ENCODE peak calls at places on chromosomes 4 and X, in nine cellular contexts. One of them, this sample, is unnamed.

GRCh38 chr4:1763550-1764080 is 29.5 kb upstream of the FGFR3 start:
- DNase-seq in bronchial epithelial cell: no peak
- DNase-seq in lower lobe of right lung: no peak
- DNase-seq in RWPE1: no peak
- DNase-seq in left ventricle myocardium inferior: no peak
- DNase-seq in AG04450: no peak
- DNase-seq in brain microvascular endothelial cell: peak
- DNase-seq in cardiac fibroblast: peak
- DNase-seq in SK-N-SH: peak
- DNase-seq in this sample: no peak

GRCh38 chr4:90950385-90950841 is 823.2 kb downstream of the CCSER1 start:
- DNase-seq in RWPE1: no peak
- DNase-seq in bronchial epithelial cell: peak
- DNase-seq in left ventricle myocardium inferior: no peak
- DNase-seq in brain microvascular endothelial cell: no peak
- DNase-seq in SK-N-SH: peak
- DNase-seq in lower lobe of right lung: no peak
- DNase-seq in cardiac fibroblast: peak
- DNase-seq in AG04450: no peak
- DNase-seq in this sample: no peak

GRCh38 chr4:32135642-32136041 is 1415.5 kb downstream of the PCDH7 start:
- DNase-seq in SK-N-SH: no peak
- DNase-seq in cardiac fibroblast: peak
- DNase-seq in brain microvascular endothelial cell: no peak
- DNase-seq in AG04450: no peak
- DNase-seq in bronchial epithelial cell: peak
- DNase-seq in left ventricle myocardium inferior: no peak
- DNase-seq in lower lobe of right lung: no peak
- DNase-seq in RWPE1: peak
- DNase-seq in this sample: peak

GRCh38 chr4:73259552-73260140 is 1.0 kb upstream of the ANKRD17 start:
- DNase-seq in RWPE1: no peak
- DNase-seq in cardiac fibroblast: peak
- DNase-seq in AG04450: no peak
- DNase-seq in lower lobe of right lung: no peak
- DNase-seq in brain microvascular endothelial cell: peak
- DNase-seq in bronchial epithelial cell: no peak
- DNase-seq in left ventricle myocardium inferior: no peak
- DNase-seq in SK-N-SH: no peak
- DNase-seq in this sample: no peak

GRCh38 chrX:120517936-120518335 is 42.8 kb downstream of the CUL4B start:
- DNase-seq in RWPE1: no peak
- DNase-seq in left ventricle myocardium inferior: no peak
- DNase-seq in AG04450: peak
- DNase-seq in brain microvascular endothelial cell: peak
- DNase-seq in cardiac fibroblast: peak
- DNase-seq in lower lobe of right lung: no peak
- DNase-seq in SK-N-SH: no peak
- DNase-seq in bronchial epithelial cell: peak
- DNase-seq in this sample: peak

GRCh38 chr4:134812611-134813010 is 611.0 kb upstream of the PABPC4L start:
- DNase-seq in left ventricle myocardium inferior: no peak
- DNase-seq in bronchial epithelial cell: no peak
- DNase-seq in cardiac fibroblast: no peak
- DNase-seq in lower lobe of right lung: no peak
- DNase-seq in RWPE1: no peak
- DNase-seq in AG04450: no peak
- DNase-seq in SK-N-SH: no peak
- DNase-seq in brain microvascular endothelial cell: peak
- DNase-seq in this sample: no peak

GRCh38 chr4:6464842-6465588 is 7.4 kb downstream of the PPP2R2C start:
- DNase-seq in SK-N-SH: peak
- DNase-seq in cardiac fibroblast: no peak
- DNase-seq in brain microvascular endothelial cell: no peak
- DNase-seq in left ventricle myocardium inferior: no peak
- DNase-seq in bronchial epithelial cell: no peak
- DNase-seq in RWPE1: no peak
- DNase-seq in AG04450: no peak
- DNase-seq in lower lobe of right lung: no peak
- DNase-seq in this sample: no peak

GRCh38 chrX:105837227-105837626 is 14.9 kb downstream of the NRK start:
- DNase-seq in brain microvascular endothelial cell: peak
- DNase-seq in AG04450: peak
- DNase-seq in SK-N-SH: no peak
- DNase-seq in bronchial epithelial cell: peak
- DNase-seq in RWPE1: peak
- DNase-seq in cardiac fibroblast: peak
- DNase-seq in left ventricle myocardium inferior: peak
- DNase-seq in lower lobe of right lung: no peak
- DNase-seq in this sample: peak

GRCh38 chr4:112282860-112283667 is 2.6 kb downstream of the TIFA start:
- DNase-seq in cardiac fibroblast: no peak
- DNase-seq in RWPE1: no peak
- DNase-seq in AG04450: no peak
- DNase-seq in brain microvascular endothelial cell: no peak
- DNase-seq in lower lobe of right lung: no peak
- DNase-seq in bronchial epithelial cell: no peak
- DNase-seq in SK-N-SH: no peak
- DNase-seq in left ventricle myocardium inferior: no peak
- DNase-seq in this sample: no peak

GRCh38 chr4:145716200-145716599 is 36.3 kb downstream of the C4orf51 start:
- DNase-seq in AG04450: peak
- DNase-seq in brain microvascular endothelial cell: no peak
- DNase-seq in lower lobe of right lung: no peak
- DNase-seq in left ventricle myocardium inferior: no peak
- DNase-seq in cardiac fibroblast: peak
- DNase-seq in RWPE1: no peak
- DNase-seq in SK-N-SH: no peak
- DNase-seq in bronchial epithelial cell: peak
- DNase-seq in this sample: no peak

GRCh38 chr4:151226004-151226932 is 50.7 kb upstream of the PRSS48 start:
- DNase-seq in cardiac fibroblast: peak
- DNase-seq in bronchial epithelial cell: peak
- DNase-seq in AG04450: peak
- DNase-seq in SK-N-SH: no peak
- DNase-seq in left ventricle myocardium inferior: no peak
- DNase-seq in brain microvascular endothelial cell: peak
- DNase-seq in lower lobe of right lung: no peak
- DNase-seq in RWPE1: peak
- DNase-seq in this sample: peak

DNA sequence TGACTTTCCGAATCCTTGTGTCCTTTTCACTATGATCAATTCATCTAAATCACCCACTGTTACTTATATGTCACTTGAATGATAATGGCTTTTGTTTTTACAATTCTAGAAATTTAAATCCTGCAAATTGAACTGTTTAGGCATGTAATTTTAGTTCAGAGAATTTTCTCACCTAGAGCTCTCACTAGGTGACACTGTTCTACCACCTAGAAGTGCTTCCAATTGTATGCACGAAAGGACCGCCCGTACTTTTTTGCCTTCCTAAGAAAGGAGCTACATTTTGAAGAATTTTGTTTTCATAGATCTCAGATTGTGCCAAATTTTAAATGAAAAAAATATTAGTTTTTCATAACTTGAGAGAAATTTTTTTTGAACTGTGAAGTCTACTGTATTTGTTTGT is 481.6 kb upstream of the FSTL5 start:
- DNase-seq in brain microvascular endothelial cell: peak
- DNase-seq in bronchial epithelial cell: peak
- DNase-seq in left ventricle myocardium inferior: no peak
- DNase-seq in RWPE1: no peak
- DNase-seq in lower lobe of right lung: no peak
- DNase-seq in cardiac fibroblast: peak
- DNase-seq in AG04450: no peak
- DNase-seq in SK-N-SH: no peak
- DNase-seq in this sample: peak
- TF ChIP-seq CTCF in brain microvascular endothelial cell: peak
- TF ChIP-seq CTCF in bronchial epithelial cell: peak
- TF ChIP-seq CTCF in left ventricle myocardium inferior: peak
- TF ChIP-seq CTCF in RWPE1: no peak
- TF ChIP-seq CTCF in lower lobe of right lung: no peak
- TF ChIP-seq CTCF in cardiac fibroblast: no peak
- TF ChIP-seq CTCF in AG04450: no peak
- TF ChIP-seq CTCF in SK-N-SH: peak
- TF ChIP-seq CTCF in this sample: peak

GRCh38 chrX:150771116-150771515 is 77.9 kb downstream of the MTMR1 start:
- DNase-seq in bronchial epithelial cell: no peak
- DNase-seq in RWPE1: no peak
- DNase-seq in cardiac fibroblast: no peak
- DNase-seq in AG04450: no peak
- DNase-seq in left ventricle myocardium inferior: no peak
- DNase-seq in brain microvascular endothelial cell: no peak
- DNase-seq in lower lobe of right lung: no peak
- DNase-seq in SK-N-SH: no peak
- DNase-seq in this sample: no peak
- TF ChIP-seq CTCF in bronchial epithelial cell: no peak
- TF ChIP-seq CTCF in RWPE1: no peak
- TF ChIP-seq CTCF in cardiac fibroblast: no peak
- TF ChIP-seq CTCF in AG04450: no peak
- TF ChIP-seq CTCF in left ventricle myocardium inferior: no peak
- TF ChIP-seq CTCF in brain microvascular endothelial cell: no peak
- TF ChIP-seq CTCF in lower lobe of right lung: no peak
- TF ChIP-seq CTCF in SK-N-SH: no peak
- TF ChIP-seq CTCF in this sample: no peak

GRCh38 chr4:55008166-55009056 is 117.0 kb downstream of the KDR start:
- DNase-seq in SK-N-SH: peak
- DNase-seq in RWPE1: peak
- DNase-seq in brain microvascular endothelial cell: no peak
- DNase-seq in cardiac fibroblast: peak
- DNase-seq in lower lobe of right lung: no peak
- DNase-seq in bronchial epithelial cell: peak
- DNase-seq in left ventricle myocardium inferior: no peak
- DNase-seq in AG04450: no peak
- DNase-seq in this sample: peak
- TF ChIP-seq CTCF in SK-N-SH: peak
- TF ChIP-seq CTCF in RWPE1: peak
- TF ChIP-seq CTCF in brain microvascular endothelial cell: peak
- TF ChIP-seq CTCF in cardiac fibroblast: peak
- TF ChIP-seq CTCF in lower lobe of right lung: peak
- TF ChIP-seq CTCF in bronchial epithelial cell: peak
- TF ChIP-seq CTCF in left ventricle myocardium inferior: peak
- TF ChIP-seq CTCF in AG04450: peak
- TF ChIP-seq CTCF in this sample: peak

GRCh38 chr4:23720556-23720955 is 169.3 kb downstream of the PPARGC1A start:
- DNase-seq in brain microvascular endothelial cell: no peak
- DNase-seq in bronchial epithelial cell: no peak
- DNase-seq in lower lobe of right lung: no peak
- DNase-seq in SK-N-SH: no peak
- DNase-seq in left ventricle myocardium inferior: no peak
- DNase-seq in cardiac fibroblast: peak
- DNase-seq in AG04450: no peak
- DNase-seq in RWPE1: no peak
- DNase-seq in this sample: no peak

GRCh38 chr4:23718435-23718834 is 171.4 kb downstream of the PPARGC1A start:
- DNase-seq in cardiac fibroblast: no peak
- DNase-seq in RWPE1: no peak
- DNase-seq in bronchial epithelial cell: no peak
- DNase-seq in brain microvascular endothelial cell: no peak
- DNase-seq in lower lobe of right lung: no peak
- DNase-seq in AG04450: no peak
- DNase-seq in SK-N-SH: no peak
- DNase-seq in left ventricle myocardium inferior: no peak
- DNase-seq in this sample: no peak

GRCh38 chr4:23717528-23718248 is 172.2 kb downstream of the PPARGC1A start:
- DNase-seq in left ventricle myocardium inferior: no peak
- DNase-seq in brain microvascular endothelial cell: peak
- DNase-seq in bronchial epithelial cell: peak
- DNase-seq in lower lobe of right lung: no peak
- DNase-seq in RWPE1: peak
- DNase-seq in SK-N-SH: peak
- DNase-seq in AG04450: no peak
- DNase-seq in cardiac fibroblast: peak
- DNase-seq in this sample: peak
- TF ChIP-seq CTCF in left ventricle myocardium inferior: peak
- TF ChIP-seq CTCF in brain microvascular endothelial cell: peak
- TF ChIP-seq CTCF in bronchial epithelial cell: peak
- TF ChIP-seq CTCF in lower lobe of right lung: peak
- TF ChIP-seq CTCF in RWPE1: peak
- TF ChIP-seq CTCF in SK-N-SH: peak
- TF ChIP-seq CTCF in AG04450: peak
- TF ChIP-seq CTCF in cardiac fibroblast: peak
- TF ChIP-seq CTCF in this sample: peak

DNA sequence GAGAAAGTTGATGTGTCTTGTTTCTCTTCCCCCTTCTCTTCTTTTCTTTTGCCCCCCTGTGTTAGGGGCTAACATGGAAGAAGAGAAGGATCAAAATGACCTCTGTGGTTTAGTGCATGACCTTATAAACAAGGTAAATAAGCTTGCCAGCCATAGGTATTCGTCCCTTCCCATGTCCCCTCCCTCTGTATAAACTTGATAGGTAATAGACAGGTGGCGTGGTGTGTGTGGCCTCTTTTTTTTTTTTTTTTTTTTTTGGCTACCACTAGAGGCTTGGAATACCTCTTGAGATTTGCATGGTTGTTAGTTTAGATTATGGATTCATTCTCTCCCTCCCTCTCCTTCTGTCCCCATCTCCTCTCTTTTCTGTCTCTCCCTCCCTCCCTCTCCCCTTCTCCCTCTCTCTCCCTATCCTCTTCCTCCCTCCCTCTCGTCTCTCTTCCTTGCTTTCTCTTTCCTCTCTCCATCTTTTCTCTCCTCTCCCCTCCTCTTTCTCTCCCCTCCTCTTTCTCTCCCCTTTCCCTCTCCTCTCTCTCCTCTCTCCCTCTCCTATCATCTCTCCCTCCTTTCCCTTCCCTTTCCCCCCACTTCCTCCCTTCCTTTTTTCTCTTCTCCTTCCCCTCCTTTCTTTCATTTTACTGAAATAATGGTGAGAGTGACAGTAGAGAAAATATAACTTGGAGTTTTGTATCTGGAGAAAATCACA is 134.4 kb downstream of the AFF1 start:
- DNase-seq in brain microvascular endothelial cell: no peak
- DNase-seq in bronchial epithelial cell: no peak
- DNase-seq in AG04450: no peak
- DNase-seq in left ventricle myocardium inferior: no peak
- DNase-seq in cardiac fibroblast: no peak
- DNase-seq in SK-N-SH: no peak
- DNase-seq in lower lobe of right lung: no peak
- DNase-seq in RWPE1: no peak
- DNase-seq in this sample: no peak
- TF ChIP-seq CTCF in brain microvascular endothelial cell: no peak
- TF ChIP-seq CTCF in bronchial epithelial cell: no peak
- TF ChIP-seq CTCF in AG04450: no peak
- TF ChIP-seq CTCF in left ventricle myocardium inferior: no peak
- TF ChIP-seq CTCF in cardiac fibroblast: no peak
- TF ChIP-seq CTCF in SK-N-SH: no peak
- TF ChIP-seq CTCF in lower lobe of right lung: no peak
- TF ChIP-seq CTCF in RWPE1: no peak
- TF ChIP-seq CTCF in this sample: no peak

DNA sequence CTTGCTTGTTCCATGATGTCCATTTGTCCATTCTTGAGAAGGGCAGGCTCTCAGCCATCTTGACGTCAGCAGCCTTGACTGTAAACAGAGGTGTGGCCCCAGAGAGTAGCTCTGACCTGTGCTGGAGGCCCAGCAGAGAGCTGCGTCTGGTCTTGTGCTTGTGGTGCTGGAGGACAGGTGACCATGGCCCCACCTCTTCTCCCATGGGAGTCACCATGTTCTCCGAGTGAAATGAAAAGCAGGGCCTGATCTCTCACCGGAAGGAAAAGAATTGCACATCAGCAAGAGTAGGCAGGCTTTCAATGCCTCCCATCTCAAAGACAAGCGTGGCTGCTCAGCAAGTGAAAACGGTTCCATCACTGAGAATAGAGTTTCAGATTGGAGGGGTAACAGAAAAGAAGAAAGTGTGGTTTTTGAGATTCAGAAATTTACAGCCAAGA is 11.5 kb downstream of the PARM1 start:
- DNase-seq in AG04450: no peak
- DNase-seq in bronchial epithelial cell: no peak
- DNase-seq in cardiac fibroblast: no peak
- DNase-seq in lower lobe of right lung: peak
- DNase-seq in SK-N-SH: no peak
- DNase-seq in left ventricle myocardium inferior: no peak
- DNase-seq in RWPE1: no peak
- DNase-seq in brain microvascular endothelial cell: no peak
- DNase-seq in this sample: no peak
- TF ChIP-seq CTCF in AG04450: no peak
- TF ChIP-seq CTCF in bronchial epithelial cell: no peak
- TF ChIP-seq CTCF in cardiac fibroblast: no peak
- TF ChIP-seq CTCF in lower lobe of right lung: no peak
- TF ChIP-seq CTCF in SK-N-SH: no peak
- TF ChIP-seq CTCF in left ventricle myocardium inferior: no peak
- TF ChIP-seq CTCF in RWPE1: no peak
- TF ChIP-seq CTCF in brain microvascular endothelial cell: no peak
- TF ChIP-seq CTCF in this sample: no peak

This sample was measured in MCF 10A.